ENCODE peak calls at places on chromosome 18, in nine cellular contexts. One of them, this sample, is unnamed. For H3K9me3, the result is how much of the 10 kb centered on the place peaks cover.

GRCh38 chr18:25594351-25594750 is 242.4 kb upstream of the ZNF521 start:
- DNase-seq in HCT116: no peak
- DNase-seq in A549: no peak
- DNase-seq in uterus: no peak
- DNase-seq in adrenal gland: peak
- DNase-seq in ovary: no peak
- DNase-seq in Peyer's patch: no peak
- DNase-seq in endothelial cell of umbilical vein: no peak
- DNase-seq in body of pancreas: no peak
- DNase-seq in this sample: no peak

GRCh38 chr18:13218376-13219011 is at the start of gene LDLRAD4:
- DNase-seq in ovary: no peak
- DNase-seq in Peyer's patch: peak
- DNase-seq in A549: no peak
- DNase-seq in HCT116: no peak
- DNase-seq in body of pancreas: peak
- DNase-seq in adrenal gland: peak
- DNase-seq in endothelial cell of umbilical vein: peak
- DNase-seq in uterus: peak
- DNase-seq in this sample: peak

GRCh38 chr18:8196238-8196637 is 413.0 kb upstream of the RAB12 start:
- DNase-seq in uterus: no peak
- DNase-seq in ovary: no peak
- DNase-seq in adrenal gland: no peak
- DNase-seq in body of pancreas: no peak
- DNase-seq in HCT116: no peak
- DNase-seq in endothelial cell of umbilical vein: no peak
- DNase-seq in A549: no peak
- DNase-seq in Peyer's patch: no peak
- DNase-seq in this sample: no peak

GRCh38 chr18:23398401-23398800 is 54.7 kb upstream of the RIOK3 start:
- DNase-seq in A549: no peak
- DNase-seq in adrenal gland: no peak
- DNase-seq in endothelial cell of umbilical vein: no peak
- DNase-seq in Peyer's patch: no peak
- DNase-seq in HCT116: no peak
- DNase-seq in ovary: no peak
- DNase-seq in uterus: no peak
- DNase-seq in body of pancreas: no peak
- DNase-seq in this sample: no peak

GRCh38 chr18:8942021-8942908 is 160.2 kb upstream of the NDUFV2 start:
- DNase-seq in Peyer's patch: no peak
- DNase-seq in HCT116: no peak
- DNase-seq in A549: no peak
- DNase-seq in adrenal gland: no peak
- DNase-seq in body of pancreas: no peak
- DNase-seq in endothelial cell of umbilical vein: no peak
- DNase-seq in uterus: no peak
- DNase-seq in ovary: no peak
- DNase-seq in this sample: no peak

GRCh38 chr18:24317370-24317769 is 80.3 kb downstream of the OSBPL1A start:
- DNase-seq in adrenal gland: no peak
- DNase-seq in HCT116: no peak
- DNase-seq in endothelial cell of umbilical vein: no peak
- DNase-seq in uterus: no peak
- DNase-seq in body of pancreas: no peak
- DNase-seq in A549: no peak
- DNase-seq in ovary: no peak
- DNase-seq in Peyer's patch: no peak
- DNase-seq in this sample: no peak

GRCh38 chr18:49892148-49892924 is 79.0 kb upstream of the ACAA2 start:
- DNase-seq in HCT116: peak
- DNase-seq in endothelial cell of umbilical vein: peak
- DNase-seq in ovary: no peak
- DNase-seq in A549: no peak
- DNase-seq in uterus: no peak
- DNase-seq in adrenal gland: no peak
- DNase-seq in Peyer's patch: no peak
- DNase-seq in body of pancreas: no peak
- DNase-seq in this sample: no peak

GRCh38 chr18:31741096-31741735 is 19.5 kb downstream of the SLC25A52 start:
- DNase-seq in Peyer's patch: peak
- DNase-seq in uterus: no peak
- DNase-seq in endothelial cell of umbilical vein: peak
- DNase-seq in HCT116: peak
- DNase-seq in ovary: no peak
- DNase-seq in body of pancreas: peak
- DNase-seq in A549: peak
- DNase-seq in adrenal gland: peak
- DNase-seq in this sample: peak

GRCh38 chr18:44709297-44710117 is 28.8 kb downstream of the SETBP1 start:
- DNase-seq in adrenal gland: peak
- DNase-seq in body of pancreas: peak
- DNase-seq in A549: no peak
- DNase-seq in uterus: no peak
- DNase-seq in HCT116: no peak
- DNase-seq in endothelial cell of umbilical vein: no peak
- DNase-seq in Peyer's patch: no peak
- DNase-seq in ovary: no peak
- DNase-seq in this sample: no peak

GRCh38 chr18:79530821-79531220 is 135.1 kb downstream of the NFATC1 start:
- DNase-seq in HCT116: no peak
- DNase-seq in Peyer's patch: peak
- DNase-seq in endothelial cell of umbilical vein: no peak
- DNase-seq in body of pancreas: no peak
- DNase-seq in ovary: no peak
- DNase-seq in uterus: peak
- DNase-seq in adrenal gland: no peak
- DNase-seq in A549: no peak
- DNase-seq in this sample: no peak

GRCh38 chr18:10557085-10557677 is 31.4 kb downstream of the NAPG start:
- DNase-seq in HCT116: no peak
- DNase-seq in Peyer's patch: no peak
- DNase-seq in A549: no peak
- DNase-seq in uterus: no peak
- DNase-seq in adrenal gland: no peak
- DNase-seq in endothelial cell of umbilical vein: no peak
- DNase-seq in body of pancreas: no peak
- DNase-seq in ovary: no peak
- DNase-seq in this sample: no peak

GRCh38 chr18:22841840-22842239 is 91.3 kb upstream of the RBBP8 start:
- DNase-seq in body of pancreas: no peak
- DNase-seq in HCT116: no peak
- DNase-seq in endothelial cell of umbilical vein: no peak
- DNase-seq in A549: no peak
- DNase-seq in uterus: no peak
- DNase-seq in Peyer's patch: no peak
- DNase-seq in ovary: no peak
- DNase-seq in adrenal gland: no peak
- DNase-seq in this sample: no peak

GRCh38 chr18:61187971-61188370 is 145.3 kb upstream of the CDH20 start:
- DNase-seq in endothelial cell of umbilical vein: no peak
- DNase-seq in ovary: no peak
- DNase-seq in Peyer's patch: no peak
- DNase-seq in uterus: no peak
- DNase-seq in HCT116: no peak
- DNase-seq in adrenal gland: no peak
- DNase-seq in body of pancreas: no peak
- DNase-seq in A549: no peak
- DNase-seq in this sample: no peak

GRCh38 chr18:57434536-57435494 is at the start of gene ONECUT2:
- DNase-seq in body of pancreas: peak
- DNase-seq in A549: peak
- DNase-seq in uterus: peak
- DNase-seq in adrenal gland: peak
- DNase-seq in ovary: peak
- DNase-seq in Peyer's patch: peak
- DNase-seq in HCT116: peak
- DNase-seq in endothelial cell of umbilical vein: peak
- DNase-seq in this sample: peak

GRCh38 chr18:62523255-62523588 is 397 bp downstream of the ZCCHC2 start:
- DNase-seq in adrenal gland: no peak
- DNase-seq in HCT116: no peak
- DNase-seq in uterus: no peak
- DNase-seq in body of pancreas: no peak
- DNase-seq in ovary: no peak
- DNase-seq in A549: no peak
- DNase-seq in endothelial cell of umbilical vein: no peak
- DNase-seq in Peyer's patch: no peak
- DNase-seq in this sample: no peak

GRCh38 chr18:36476433-36476832 is 178.9 kb downstream of the FHOD3 start:
- DNase-seq in adrenal gland: no peak
- DNase-seq in endothelial cell of umbilical vein: no peak
- DNase-seq in uterus: no peak
- DNase-seq in Peyer's patch: no peak
- DNase-seq in ovary: no peak
- DNase-seq in body of pancreas: no peak
- DNase-seq in A549: no peak
- DNase-seq in HCT116: no peak
- DNase-seq in this sample: no peak
- H3K27ac ChIP-seq in adrenal gland: no peak
- H3K27ac ChIP-seq in endothelial cell of umbilical vein: no peak
- H3K27ac ChIP-seq in uterus: no peak
- H3K27ac ChIP-seq in Peyer's patch: no peak
- H3K27ac ChIP-seq in ovary: no peak
- H3K27ac ChIP-seq in body of pancreas: no peak
- H3K27ac ChIP-seq in A549: no peak
- H3K27ac ChIP-seq in HCT116: no peak
- H3K27ac ChIP-seq in this sample: no peak

DNA sequence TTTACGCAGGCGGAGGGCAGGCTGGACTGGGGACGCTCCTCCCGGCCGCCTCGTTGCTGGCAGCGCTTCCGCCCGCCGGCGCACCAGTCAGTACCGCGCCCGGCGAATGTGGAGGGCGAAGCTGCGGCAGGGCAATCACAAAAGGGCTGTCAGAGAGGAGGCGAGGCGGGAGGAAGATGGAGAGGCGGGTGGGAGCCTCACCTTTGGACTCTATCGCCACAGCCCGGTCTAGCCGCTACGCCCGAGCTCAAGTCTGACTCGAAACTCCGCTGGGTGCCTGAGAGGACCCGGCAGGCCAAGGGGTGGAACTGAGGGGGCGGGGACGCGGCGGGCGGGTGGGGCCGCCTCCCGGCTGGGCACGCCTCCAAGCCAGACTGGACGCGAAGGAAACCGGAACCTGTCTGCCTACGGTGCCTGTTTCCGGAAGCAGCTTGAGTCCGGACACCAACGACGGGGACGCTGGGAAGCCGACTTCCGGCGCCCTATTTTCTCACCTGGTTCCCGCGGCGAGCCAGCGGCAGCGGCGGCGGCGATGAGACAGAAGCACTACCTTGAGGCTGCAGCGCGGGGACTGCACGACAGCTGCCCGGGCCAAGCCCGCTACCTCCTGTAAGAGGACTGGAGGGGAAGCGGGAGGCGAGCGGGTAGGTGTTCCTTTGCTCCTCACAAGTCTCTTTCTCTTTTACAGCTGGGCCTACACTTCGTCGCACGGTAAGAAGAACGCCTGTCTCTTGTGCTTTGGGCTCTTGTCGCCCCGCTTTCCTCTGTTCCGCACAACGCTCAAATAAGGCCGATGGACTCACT is at the start of gene RMP24:
- DNase-seq in body of pancreas: peak
- DNase-seq in endothelial cell of umbilical vein: peak
- DNase-seq in uterus: peak
- DNase-seq in adrenal gland: peak
- DNase-seq in HCT116: peak
- DNase-seq in A549: peak
- DNase-seq in Peyer's patch: peak
- DNase-seq in ovary: peak
- DNase-seq in this sample: peak
- TF ChIP-seq POLR2A in body of pancreas: peak
- TF ChIP-seq POLR2A in endothelial cell of umbilical vein: peak
- TF ChIP-seq POLR2A in uterus: peak
- TF ChIP-seq POLR2A in adrenal gland: peak
- TF ChIP-seq POLR2A in HCT116: peak
- TF ChIP-seq POLR2A in A549: peak
- TF ChIP-seq POLR2A in Peyer's patch: peak
- TF ChIP-seq POLR2A in ovary: peak
- TF ChIP-seq POLR2A in this sample: peak

GRCh38 chr18:70362258-70362657 is 73.4 kb downstream of the SOCS6 start:
- DNase-seq in Peyer's patch: no peak
- DNase-seq in body of pancreas: no peak
- DNase-seq in adrenal gland: no peak
- DNase-seq in uterus: no peak
- DNase-seq in endothelial cell of umbilical vein: no peak
- DNase-seq in ovary: no peak
- DNase-seq in HCT116: no peak
- DNase-seq in A549: no peak
- DNase-seq in this sample: no peak

GRCh38 chr18:70355620-70356385 is 67.0 kb downstream of the SOCS6 start:
- DNase-seq in endothelial cell of umbilical vein: no peak
- DNase-seq in HCT116: no peak
- DNase-seq in adrenal gland: no peak
- DNase-seq in uterus: no peak
- DNase-seq in Peyer's patch: no peak
- DNase-seq in A549: no peak
- DNase-seq in body of pancreas: no peak
- DNase-seq in ovary: no peak
- DNase-seq in this sample: no peak

GRCh38 chr18:70363861-70364260 is 75.0 kb downstream of the SOCS6 start:
- DNase-seq in adrenal gland: no peak
- DNase-seq in HCT116: peak
- DNase-seq in body of pancreas: no peak
- DNase-seq in uterus: no peak
- DNase-seq in A549: peak
- DNase-seq in Peyer's patch: no peak
- DNase-seq in endothelial cell of umbilical vein: peak
- DNase-seq in ovary: no peak
- DNase-seq in this sample: no peak

GRCh38 chr18:70354771-70355170 is 65.9 kb downstream of the SOCS6 start:
- DNase-seq in body of pancreas: no peak
- DNase-seq in uterus: no peak
- DNase-seq in adrenal gland: no peak
- DNase-seq in Peyer's patch: no peak
- DNase-seq in ovary: no peak
- DNase-seq in A549: no peak
- DNase-seq in HCT116: no peak
- DNase-seq in endothelial cell of umbilical vein: no peak
- DNase-seq in this sample: no peak

DNA sequence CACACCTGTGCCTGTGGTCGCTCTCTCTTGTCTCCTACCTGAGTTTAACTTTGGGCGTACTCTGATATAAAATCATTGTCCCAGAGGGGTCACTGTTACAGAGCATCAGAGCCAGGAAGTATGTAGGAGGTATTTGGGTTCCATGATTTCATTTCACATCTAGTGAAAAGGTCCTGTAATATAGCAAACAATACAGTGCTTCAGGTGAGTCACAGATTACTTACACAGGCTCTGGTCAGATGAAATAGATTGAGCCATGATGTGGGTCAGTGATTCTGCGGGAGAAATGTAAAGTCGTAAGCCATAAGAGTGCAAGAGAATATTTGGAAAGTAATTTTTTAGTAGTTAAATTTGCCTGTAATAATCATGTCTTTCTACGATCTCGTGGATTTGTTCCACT is 70.2 kb downstream of the SOCS6 start:
- DNase-seq in HCT116: no peak
- DNase-seq in A549: peak
- DNase-seq in endothelial cell of umbilical vein: no peak
- DNase-seq in body of pancreas: no peak
- DNase-seq in uterus: no peak
- DNase-seq in ovary: no peak
- DNase-seq in Peyer's patch: no peak
- DNase-seq in adrenal gland: no peak
- DNase-seq in this sample: no peak
- H3K9me3 ChIP-seq in HCT116: under half
- H3K9me3 ChIP-seq in A549: under half
- H3K9me3 ChIP-seq in endothelial cell of umbilical vein: under half
- H3K9me3 ChIP-seq in body of pancreas: under half
- H3K9me3 ChIP-seq in uterus: under half
- H3K9me3 ChIP-seq in ovary: under half
- H3K9me3 ChIP-seq in Peyer's patch: under half
- H3K9me3 ChIP-seq in adrenal gland: under half
- H3K9me3 ChIP-seq in this sample: under half

GRCh38 chr18:27413495-27414401 is 228.6 kb upstream of the CHST9 start:
- DNase-seq in ovary: no peak
- DNase-seq in uterus: peak
- DNase-seq in endothelial cell of umbilical vein: no peak
- DNase-seq in adrenal gland: no peak
- DNase-seq in Peyer's patch: no peak
- DNase-seq in body of pancreas: peak
- DNase-seq in HCT116: no peak
- DNase-seq in A549: no peak
- DNase-seq in this sample: no peak
- H3K27ac ChIP-seq in ovary: no peak
- H3K27ac ChIP-seq in uterus: peak
- H3K27ac ChIP-seq in endothelial cell of umbilical vein: no peak
- H3K27ac ChIP-seq in adrenal gland: no peak
- H3K27ac ChIP-seq in Peyer's patch: no peak
- H3K27ac ChIP-seq in body of pancreas: no peak
- H3K27ac ChIP-seq in HCT116: no peak
- H3K27ac ChIP-seq in A549: no peak
- H3K27ac ChIP-seq in this sample: no peak

This sample was measured in prostate gland.